ENCODE peak calls at places on chromosomes 1 and 21, in six cellular contexts. A, C, L, P, V and K are unnamed samples.

GRCh38 chr1:175536921-175537320 is 206.5 kb downstream of the TNR start:
- DNase-seq in A (no peak), C (no peak), L (no peak), P (no peak), V (no peak), K (no peak)

GRCh38 chr1:103109291-103109920 is 1.1 kb upstream of the COL11A1 start:
- DNase-seq in A (no peak), C (no peak), L (no peak), P (no peak), V (no peak), K (no peak)

GRCh38 chr1:231165371-231165770 is 3.5 kb downstream of the TRIM67 start:
- DNase-seq in A (no peak), C (no peak), L (no peak), P (no peak), V (no peak), K (no peak)

GRCh38 chr1:3217887-3218679 is 149.1 kb downstream of the PRDM16 start:
- DNase-seq in A (no peak), C (no peak), L (no peak), P (no peak), V (no peak), K (no peak)

GRCh38 chr1:110673197-110673701 is 1.5 kb downstream of the KCNA3 start:
- DNase-seq in A (no peak), C (no peak), L (no peak), P (no peak), V (no peak), K (no peak)

GRCh38 chr1:21935891-21936365 is 1.2 kb downstream of the HSPG2 start:
- DNase-seq in A (peak), C (peak), L (no peak), P (no peak), V (peak), K (peak)

GRCh38 chr21:36698160-36699025 is 522 bp upstream of the SIM2 start:
- DNase-seq in A (peak), C (no peak), L (no peak), P (no peak), V (no peak), K (no peak)

GRCh38 chr1:12472798-12473551 is 145.0 kb downstream of the DHRS3 start:
- DNase-seq in A (no peak), C (peak), L (no peak), P (no peak), V (no peak), K (peak)

GRCh38 chr1:245184791-245185190 is 30.0 kb downstream of the KIF26B start:
- DNase-seq in A (no peak), C (no peak), L (no peak), P (no peak), V (no peak), K (no peak)

GRCh38 chr1:225657462-225657989 is 4.6 kb upstream of the ENAH start:
- DNase-seq in A (no peak), C (no peak), L (no peak), P (no peak), V (no peak), K (no peak)

GRCh38 chr1:100896481-100896982 is 642 bp downstream of the SLC30A7 start:
- DNase-seq in A (peak), C (peak), L (no peak), P (no peak), V (peak), K (peak)
- TF ChIP-seq POLR2AphosphoS5 in A (peak), C (peak), L (no peak), P (no peak), V (no peak), K (no peak)

GRCh38 chr1:155127105-155127671 is 488 bp upstream of the EFNA1 start:
- DNase-seq in A (peak), C (no peak), L (peak), P (peak), V (peak), K (peak)
- TF ChIP-seq POLR2A in A (no peak), C (no peak), L (peak), P (no peak), V (no peak), K (peak)

GRCh38 chr1:44405041-44405803 is at the start of gene RNF220:
- DNase-seq in A (peak), C (no peak), L (peak), P (no peak), V (no peak), K (peak)
- TF ChIP-seq EP300 in A (no peak), C (no peak), L (no peak), P (no peak), V (no peak), K (no peak)

GRCh38 chr1:41538741-41539415 is 54.4 kb upstream of the EDN2 start:
- DNase-seq in A (no peak), C (no peak), L (peak), P (no peak), V (peak), K (peak)
- TF ChIP-seq POLR2AphosphoS5 in A (no peak), C (no peak), L (no peak), P (no peak), V (no peak), K (no peak)

DNA sequence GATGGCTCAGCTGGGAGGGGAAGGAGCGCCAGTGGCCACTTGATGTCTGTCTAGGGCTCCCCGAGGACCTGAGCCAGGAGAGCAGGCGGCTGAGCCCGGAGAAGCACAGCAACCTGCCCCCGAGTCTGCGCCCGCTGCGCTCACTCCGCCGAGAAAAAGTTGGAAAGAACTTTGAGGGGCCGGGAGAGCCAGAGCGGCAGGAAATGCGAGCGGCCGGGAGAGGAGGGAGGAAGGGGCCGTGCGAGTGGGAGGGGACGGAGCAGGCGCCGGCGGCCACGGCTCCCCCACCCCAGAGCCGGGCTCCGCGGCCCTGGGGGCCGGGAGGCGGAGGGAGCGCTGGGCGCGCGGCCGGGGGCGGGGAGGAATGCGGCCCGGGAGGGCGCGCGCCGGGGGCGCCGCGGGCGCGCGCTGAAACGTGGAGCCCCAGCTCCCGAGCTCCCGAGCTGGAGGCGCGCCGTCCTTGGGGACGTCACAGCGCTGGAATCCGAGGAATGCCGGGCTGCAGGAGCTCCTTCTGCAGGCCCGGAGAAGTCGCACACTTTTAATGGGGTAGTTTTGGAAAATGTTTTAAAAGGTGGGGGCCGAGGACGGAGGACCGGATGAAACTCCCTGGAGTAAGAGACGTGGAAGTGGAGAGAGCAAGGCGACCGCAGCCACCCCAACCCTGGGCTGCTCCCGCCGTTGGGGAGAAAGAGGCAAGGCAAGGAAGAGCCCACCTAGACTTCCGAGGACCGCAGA is at the start of gene PTPN14:
- DNase-seq in A (peak), C (peak), L (peak), P (peak), V (peak), K (peak)
- TF ChIP-seq POLR2A in A (no peak), C (no peak), L (no peak), P (peak), V (peak), K (peak)

GRCh38 chr1:16153999-16154673 is 1.7 kb downstream of the EPHA2 start:
- DNase-seq in A (no peak), C (no peak), L (no peak), P (no peak), V (no peak), K (no peak)

GRCh38 chr1:16158025-16158424 is 2.2 kb upstream of the EPHA2 start:
- DNase-seq in A (no peak), C (no peak), L (no peak), P (no peak), V (no peak), K (no peak)

GRCh38 chr1:16156848-16157495 is 1.1 kb upstream of the EPHA2 start:
- DNase-seq in A (no peak), C (no peak), L (no peak), P (no peak), V (no peak), K (no peak)

GRCh38 chr1:16153110-16153998 is 2.5 kb downstream of the EPHA2 start:
- DNase-seq in A (no peak), C (no peak), L (no peak), P (no peak), V (no peak), K (no peak)

GRCh38 chr1:16155537-16156410 is at the start of gene EPHA2:
- DNase-seq in A (peak), C (no peak), L (peak), P (no peak), V (peak), K (peak)
- TF ChIP-seq EP300 in A (no peak), C (no peak), L (no peak), P (no peak), V (no peak), K (peak)

GRCh38 chr1:229891227-229891626 is 175.8 kb upstream of the GALNT2 start:
- DNase-seq in A (no peak), C (no peak), L (no peak), P (peak), V (no peak), K (no peak)

GRCh38 chr1:229887043-229887822 is 179.8 kb upstream of the GALNT2 start:
- DNase-seq in A (peak), C (no peak), L (no peak), P (peak), V (peak), K (no peak)

GRCh38 chr1:229888157-229888556 is 178.9 kb upstream of the GALNT2 start:
- DNase-seq in A (no peak), C (no peak), L (no peak), P (no peak), V (no peak), K (no peak)

GRCh38 chr1:229888561-229889001 is 178.5 kb upstream of the GALNT2 start:
- DNase-seq in A (no peak), C (no peak), L (no peak), P (peak), V (no peak), K (no peak)

DNA sequence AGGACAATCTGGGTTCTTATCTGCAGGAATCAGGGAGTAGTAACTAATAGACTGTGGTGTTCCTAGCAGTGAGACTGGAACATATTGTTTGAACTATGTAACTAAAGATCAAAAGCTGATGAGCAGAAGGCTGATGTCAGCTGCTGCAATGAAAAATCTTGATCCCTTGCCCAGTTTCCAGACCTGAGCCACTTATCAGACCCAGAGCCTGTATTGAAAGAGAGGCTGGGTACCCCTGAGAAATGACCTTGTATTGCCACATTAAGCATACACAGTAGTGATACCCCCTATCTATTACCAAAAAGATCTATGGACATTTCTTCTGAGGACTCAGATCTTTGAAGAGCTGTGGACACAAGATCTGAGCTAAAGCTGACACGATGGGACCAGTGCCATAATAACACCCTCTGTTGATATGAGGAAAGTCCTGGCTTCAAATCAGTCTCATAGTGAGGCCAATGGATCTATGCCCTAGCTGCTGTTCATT is 178.0 kb upstream of the GALNT2 start:
- DNase-seq in A (no peak), C (no peak), L (no peak), P (peak), V (no peak), K (no peak)
- TF ChIP-seq POLR2AphosphoS5 in A (no peak), C (no peak), L (no peak), P (no peak), V (no peak), K (no peak)

DNA sequence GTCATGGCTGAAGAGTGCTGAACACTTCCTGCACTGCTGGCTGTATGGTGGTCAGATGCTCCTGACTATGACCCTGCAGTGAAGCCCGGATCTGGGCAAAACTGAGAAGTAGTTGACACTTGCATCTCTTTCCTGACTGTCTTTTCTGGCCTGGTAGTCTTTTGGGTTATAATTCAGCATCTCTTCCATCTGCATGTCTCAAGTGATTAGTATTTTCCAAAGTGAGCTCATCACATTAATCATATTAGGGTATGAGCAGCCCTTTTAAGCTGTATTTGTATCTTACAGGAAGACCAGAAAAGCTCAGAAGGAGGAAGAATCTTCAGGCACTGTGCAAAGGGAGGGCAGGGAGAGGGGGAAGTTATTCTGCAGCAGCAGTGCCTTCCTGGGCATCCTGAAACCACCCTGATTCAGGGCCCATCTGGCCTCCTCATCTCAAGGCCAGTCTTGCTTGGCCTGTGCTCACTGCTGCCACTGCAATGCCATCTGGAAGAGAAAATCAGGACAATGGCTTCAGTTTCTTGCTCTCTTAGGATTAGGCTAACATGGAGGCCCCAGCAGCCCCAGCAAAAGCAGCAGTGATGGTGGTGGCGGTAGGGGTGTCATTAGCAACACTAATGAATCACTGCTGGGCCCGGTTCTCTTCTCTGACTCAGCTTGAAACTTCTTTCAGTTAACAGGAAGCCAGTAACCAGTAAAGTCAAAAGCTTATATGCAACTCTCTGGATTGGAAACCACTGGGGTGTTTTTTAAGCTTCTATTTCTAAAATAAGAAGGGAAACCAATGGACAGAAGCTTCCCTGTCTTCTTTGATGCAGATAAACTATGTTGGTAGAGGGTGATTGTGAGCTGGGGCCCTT is 63.3 kb upstream of the WDR26 start:
- DNase-seq in A (peak), C (no peak), L (no peak), P (no peak), V (no peak), K (no peak)
- TF ChIP-seq POLR2A in A (no peak), C (no peak), L (no peak), P (no peak), V (no peak), K (no peak)